ENCODE peak calls at places on chromosomes 12 and 14, in ten cellular contexts. E is cardiac muscle cell, D is C1 segment of cervical spinal cord, S is glutamatergic neuron, X is mucosa of gallbladder, L is T-cell, P is RPMI7951, H is GM04504, K is NCI-H524, M is AG08395. N is an unnamed sample.

GRCh38 chr12:100954118-100954517 is 159.5 kb downstream of the ANO4 start:
- DNase-seq in P (no peak), K (no peak), M (no peak), X (no peak), L (no peak), H (no peak), D (no peak), S (no peak), E (no peak), N (no peak)

GRCh38 chr12:97292588-97292987 is 170.0 kb upstream of the RMST start:
- DNase-seq in L (no peak), H (no peak), S (no peak), E (no peak), X (no peak), P (no peak), K (no peak), D (no peak), M (no peak), N (no peak)

GRCh38 chr12:25130741-25131188 is 64.2 kb downstream of the DNAI7 start:
- DNase-seq in K (no peak), L (no peak), M (peak), D (no peak), S (no peak), X (no peak), E (peak), P (peak), H (no peak), N (peak)

GRCh38 chr12:2228535-2228934 is 175.7 kb downstream of the CACNA1C start:
- DNase-seq in L (no peak), X (no peak), D (no peak), P (no peak), H (no peak), M (no peak), K (no peak), S (no peak), E (no peak), N (no peak)

GRCh38 chr12:94557896-94558295 is 92.5 kb downstream of the TMCC3 start:
- DNase-seq in D (no peak), E (no peak), M (no peak), H (no peak), S (no peak), L (no peak), K (no peak), X (no peak), P (no peak), N (no peak)

GRCh38 chr12:29960113-29960512 is 176.4 kb upstream of the TMTC1 start:
- DNase-seq in H (no peak), L (no peak), P (no peak), M (no peak), S (no peak), K (no peak), D (no peak), E (peak), X (no peak), N (no peak)

GRCh38 chr14:104895786-104896642 is 28.7 kb upstream of the PLD4 start:
- DNase-seq in L (no peak), K (peak), M (no peak), E (no peak), P (no peak), S (peak), X (no peak), D (no peak), H (no peak), N (peak)

GRCh38 chr12:117064596-117064995 is 34.6 kb downstream of the TESC start:
- DNase-seq in M (no peak), E (no peak), D (no peak), S (no peak), P (no peak), K (no peak), L (no peak), X (no peak), H (no peak), N (no peak)

GRCh38 chr12:92538970-92539749 is 163.6 kb upstream of the PLEKHG7 start:
- DNase-seq in K (no peak), M (peak), H (no peak), S (no peak), P (peak), L (no peak), X (peak), E (peak), D (no peak), N (peak)